ENCODE peak calls at places on chromosome 20, in four cellular contexts. J, D, V and B are unnamed samples. For H3K9me3, the result is how much of the 10 kb centered on the place peaks cover.

GRCh38 chr20:1941226-1941625 is 46.0 kb downstream of the SIRPA start:
- DNase-seq in J (no peak), D (peak), V (no peak), B (no peak)

GRCh38 chr20:4604580-4604979 is 117.1 kb upstream of the PRND start:
- DNase-seq in J (peak), D (no peak), V (no peak), B (no peak)

GRCh38 chr20:6956056-6956455 is 188.6 kb downstream of the BMP2 start:
- DNase-seq in J (no peak), D (no peak), V (no peak), B (no peak)

GRCh38 chr20:19609642-19610223 is 148.3 kb upstream of the RIN2 start:
- DNase-seq in J (no peak), D (no peak), V (no peak), B (no peak)

GRCh38 chr20:8043687-8044278 is 24.2 kb upstream of the TMX4 start:
- DNase-seq in J (no peak), D (no peak), V (no peak), B (no peak)

GRCh38 chr20:22752324-22752723 is 168.0 kb upstream of the FOXA2 start:
- DNase-seq in J (no peak), D (no peak), V (no peak), B (no peak)

GRCh38 chr20:23248524-23248923 is 102.1 kb upstream of the NXT1 start:
- DNase-seq in J (no peak), D (no peak), V (no peak), B (no peak)

GRCh38 chr20:64064145-64064698 is 1.2 kb downstream of the TCEA2 start:
- DNase-seq in J (no peak), D (no peak), V (no peak), B (peak)

GRCh38 chr20:63576311-63576710 is 2.3 kb upstream of the HELZ2 start:
- DNase-seq in J (no peak), D (peak), V (no peak), B (no peak)

GRCh38 chr20:24470782-24471582 is 1.6 kb downstream of the SYNDIG1 start:
- DNase-seq in J (no peak), D (no peak), V (no peak), B (no peak)

GRCh38 chr20:21665687-21666446 is 39.6 kb upstream of the PAX1 start:
- DNase-seq in J (no peak), D (no peak), V (no peak), B (no peak)

GRCh38 chr20:17524551-17524950 is 6.6 kb downstream of the BFSP1 start:
- DNase-seq in J (no peak), D (no peak), V (no peak), B (no peak)

GRCh38 chr20:10474606-10475184 is 39.6 kb downstream of the SLX4IP start:
- DNase-seq in J (peak), D (peak), V (no peak), B (no peak)

GRCh38 chr20:34079818-34080217 is 32.2 kb downstream of the EIF2S2 start:
- DNase-seq in J (no peak), D (no peak), V (no peak), B (no peak)

GRCh38 chr20:57900226-57900905 is 190.6 kb upstream of the PMEPA1 start:
- DNase-seq in J (no peak), D (no peak), V (no peak), B (no peak)

GRCh38 chr20:25213566-25214415 is 18.3 kb downstream of the ENTPD6 start:
- DNase-seq in J (no peak), D (no peak), V (no peak), B (no peak)

GRCh38 chr20:40606237-40606636 is 82.8 kb downstream of the MAFB start:
- DNase-seq in J (no peak), D (no peak), V (no peak), B (no peak)

GRCh38 chr20:38806855-38807655 is 1.6 kb downstream of the PPP1R16B start:
- DNase-seq in J (no peak), D (peak), V (no peak), B (no peak)

GRCh38 chr20:23108871-23109270 is 22.7 kb upstream of the CD93 start:
- DNase-seq in J (no peak), D (no peak), V (no peak), B (no peak)

GRCh38 chr20:33262658-33263065 is 20.4 kb upstream of the BPIFB1 start:
- DNase-seq in J (peak), D (no peak), V (peak), B (no peak)

GRCh38 chr20:62737271-62737761 is 28.7 kb downstream of the NTSR1 start:
- DNase-seq in J (no peak), D (peak), V (no peak), B (no peak)

GRCh38 chr20:694496-694895 is 18.9 kb upstream of the SCRT2 start:
- DNase-seq in J (no peak), D (no peak), V (no peak), B (no peak)

GRCh38 chr20:41150664-41151063 is 13.3 kb downstream of the PLCG1 start:
- DNase-seq in J (no peak), D (no peak), V (no peak), B (no peak)

GRCh38 chr20:56520180-56520579 is 4.4 kb upstream of the FAM209A start:
- DNase-seq in J (no peak), D (no peak), V (no peak), B (no peak)

GRCh38 chr20:6040540-6040939 is 13.3 kb downstream of the LRRN4 start:
- DNase-seq in J (no peak), D (no peak), V (no peak), B (no peak)

GRCh38 chr20:32358883-32359632 is 927 bp downstream of the ASXL1 start:
- DNase-seq in J (peak), D (peak), V (no peak), B (peak)

GRCh38 chr20:11755071-11755881 is 162.4 kb upstream of the BTBD3 start:
- DNase-seq in J (no peak), D (no peak), V (no peak), B (peak)

GRCh38 chr20:23086056-23086551 is at the start of gene CD93:
- DNase-seq in J (peak), D (peak), V (no peak), B (no peak)

GRCh38 chr20:35560105-35560511 is 18.2 kb downstream of the ERGIC3 start:
- DNase-seq in J (no peak), D (no peak), V (no peak), B (no peak)

GRCh38 chr20:59776626-59777320 is 156.7 kb downstream of the SYCP2 start:
- DNase-seq in J (no peak), D (no peak), V (no peak), B (peak)
- H3K9me3 ChIP-seq in J (under half), D (under half), V (under half), B (under half)

DNA sequence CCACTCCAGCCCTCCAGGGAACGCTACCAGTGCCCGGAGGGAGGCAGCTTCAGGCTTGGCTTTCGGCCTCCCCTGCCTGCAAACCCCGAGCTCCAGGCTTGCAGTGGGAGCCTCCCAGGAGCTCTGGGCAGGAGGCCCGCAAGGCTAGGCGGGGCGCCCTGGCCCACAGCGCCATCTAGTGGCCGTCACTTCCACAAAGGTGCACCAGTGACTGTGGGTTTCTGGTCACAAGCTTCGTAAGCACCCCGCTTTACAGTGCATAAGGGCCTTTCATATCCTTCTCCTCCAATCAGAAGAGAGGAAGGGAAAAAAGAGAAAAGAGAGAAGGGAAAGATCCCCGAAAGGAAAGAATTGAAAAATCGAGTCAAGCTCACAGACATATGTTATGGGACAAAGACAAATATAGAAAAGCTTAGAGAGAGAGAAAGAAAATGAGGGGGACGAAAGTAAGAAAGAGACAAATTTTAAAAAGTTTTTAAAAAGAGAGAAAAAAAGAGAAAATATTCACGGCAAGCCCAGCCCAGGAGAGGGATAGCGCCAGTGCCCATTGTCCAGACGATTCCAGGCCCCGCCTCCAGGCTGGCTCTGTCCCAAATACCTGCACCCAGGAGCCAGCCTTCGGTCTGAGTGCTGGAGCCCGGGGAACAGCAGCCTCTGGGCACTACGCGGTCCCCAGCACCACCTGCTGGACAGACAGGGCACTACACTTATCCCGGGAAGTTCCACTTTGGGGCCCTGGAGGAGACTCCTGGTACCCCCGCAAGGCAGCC is 207.1 kb downstream of the PREX1 start:
- DNase-seq in J (peak), D (peak), V (no peak), B (peak)
- H3K4me3 ChIP-seq in J (no peak), D (peak), V (peak), B (no peak)

GRCh38 chr20:60952861-60953260 is 299.2 kb upstream of the CDH4 start:
- DNase-seq in J (no peak), D (no peak), V (no peak), B (no peak)
- H3K9me3 ChIP-seq in J (under half), D (under half), V (under half), B (under half)

GRCh38 chr20:53829706-53830521 is 236.3 kb upstream of the ZNF217 start:
- DNase-seq in J (no peak), D (no peak), V (no peak), B (peak)
- H3K4me3 ChIP-seq in J (no peak), D (peak), V (peak), B (peak)

GRCh38 chr20:15600565-15600964 is 972.7 kb downstream of the KIF16B start:
- DNase-seq in J (no peak), D (no peak), V (no peak), B (no peak)

GRCh38 chr20:15604406-15604805 is 968.8 kb downstream of the KIF16B start:
- DNase-seq in J (no peak), D (no peak), V (no peak), B (no peak)

GRCh38 chr20:15599961-15600360 is 973.3 kb downstream of the KIF16B start:
- DNase-seq in J (no peak), D (no peak), V (no peak), B (no peak)

GRCh38 chr20:15603978-15604377 is 969.3 kb downstream of the KIF16B start:
- DNase-seq in J (no peak), D (no peak), V (no peak), B (no peak)

GRCh38 chr20:15603501-15603900 is 969.7 kb downstream of the KIF16B start:
- DNase-seq in J (no peak), D (no peak), V (no peak), B (no peak)
- H3K9me3 ChIP-seq in J (under half), D (under half), V (under half), B (under half)

GRCh38 chr20:51886341-51886740 is 84.0 kb upstream of the SALL4 start:
- DNase-seq in J (no peak), D (no peak), V (no peak), B (no peak)
- H3K4me3 ChIP-seq in J (no peak), D (no peak), V (no peak), B (no peak)

GRCh38 chr20:37455659-37456058 is 65.4 kb upstream of the NNAT start:
- DNase-seq in J (no peak), D (no peak), V (no peak), B (no peak)
- H3K9me3 ChIP-seq in J (under half), D (under half), V (under half), B (under half)

GRCh38 chr20:59027746-59028320 is 4.3 kb downstream of the ATP5F1E start:
- DNase-seq in J (no peak), D (no peak), V (no peak), B (no peak)
- H3K4me3 ChIP-seq in J (no peak), D (no peak), V (no peak), B (no peak)

DNA sequence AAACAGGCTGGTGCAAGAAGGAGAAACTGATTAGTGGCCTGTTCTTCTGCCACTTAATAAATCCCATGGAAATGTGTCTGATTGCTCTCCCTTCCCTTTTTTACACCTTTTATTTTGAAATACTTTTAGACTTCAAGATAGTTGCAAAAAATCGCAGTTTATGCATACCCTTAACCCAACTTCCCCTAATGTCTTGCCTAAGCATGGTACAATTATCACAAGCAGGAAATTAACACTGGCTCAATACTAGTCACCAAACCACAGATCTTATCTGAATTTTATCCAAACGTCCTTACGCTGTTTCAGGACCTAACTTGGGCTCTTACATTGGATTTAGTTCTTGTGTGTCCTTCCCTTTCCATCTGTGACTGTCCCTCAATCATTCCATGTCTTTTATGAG is 146.4 kb downstream of the ZNF217 start:
- DNase-seq in J (no peak), D (no peak), V (no peak), B (no peak)
- H3K9me3 ChIP-seq in J (under half), D (under half), V (under half), B (under half)

DNA sequence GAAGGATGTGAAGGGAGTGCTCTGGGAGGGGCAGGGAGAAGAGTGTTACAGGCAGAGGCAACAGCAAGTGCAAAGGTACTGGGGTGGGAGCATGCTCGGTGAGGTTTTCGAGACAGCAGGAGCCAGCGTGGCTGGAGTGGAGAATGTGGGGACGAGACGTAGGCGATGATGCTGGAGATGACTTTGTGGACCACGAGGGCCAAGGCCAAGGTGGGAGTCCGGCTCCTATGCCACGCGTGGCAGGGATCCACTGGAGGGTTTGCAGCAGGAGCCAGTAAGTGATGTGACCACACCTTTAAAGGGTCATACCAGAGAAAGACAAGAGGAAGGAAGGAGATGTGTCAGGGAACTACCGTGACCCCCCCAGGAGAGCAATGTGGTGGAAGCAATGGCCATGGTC is 7.3 kb downstream of the PTGIS start:
- DNase-seq in J (no peak), D (no peak), V (no peak), B (no peak)
- H3K4me3 ChIP-seq in J (no peak), D (no peak), V (no peak), B (no peak)